ENCODE peak calls at places on chromosomes 5 and 9, in six cellular contexts. W, R, E, M, C and B are unnamed samples.

GRCh38 chr5:75050415-75050814 is 1.9 kb downstream of the GCNT4 start:
- DNase-seq in W (no peak), R (peak), E (peak), M (peak), C (peak), B (peak)

GRCh38 chr9:124358617-124359016 is 56.6 kb downstream of the PSMB7 start:
- DNase-seq in W (no peak), R (no peak), E (no peak), M (no peak), C (no peak), B (no peak)

GRCh38 chr5:171416160-171417049 is 3.0 kb upstream of the FGF18 start:
- DNase-seq in W (no peak), R (no peak), E (no peak), M (no peak), C (no peak), B (no peak)

GRCh38 chr9:84206801-84207200 is 133.8 kb downstream of the SLC28A3 start:
- DNase-seq in W (no peak), R (no peak), E (no peak), M (no peak), C (no peak), B (no peak)

GRCh38 chr5:11619339-11620028 is 284.8 kb downstream of the CTNND2 start:
- DNase-seq in W (peak), R (no peak), E (peak), M (peak), C (no peak), B (peak)

GRCh38 chr5:73780297-73781080 is 154.5 kb downstream of the ARHGEF28 start:
- DNase-seq in W (no peak), R (no peak), E (no peak), M (no peak), C (peak), B (no peak)

GRCh38 chr9:5920860-5921328 is 30.2 kb downstream of the MLANA start:
- DNase-seq in W (no peak), R (no peak), E (no peak), M (peak), C (peak), B (no peak)

GRCh38 chr9:113578877-113579269 is 115.3 kb downstream of the RGS3 start:
- DNase-seq in W (no peak), R (no peak), E (no peak), M (peak), C (peak), B (no peak)

GRCh38 chr9:76704601-76705204 is 59.5 kb upstream of the PCA3 start:
- DNase-seq in W (peak), R (no peak), E (peak), M (peak), C (peak), B (peak)

GRCh38 chr5:133913413-133914155 is 54.8 kb downstream of the C5orf15 start:
- DNase-seq in W (no peak), R (no peak), E (no peak), M (no peak), C (no peak), B (no peak)

GRCh38 chr9:104923289-104923688 is 4.7 kb downstream of the ABCA1 start:
- DNase-seq in W (no peak), R (no peak), E (no peak), M (peak), C (peak), B (no peak)

GRCh38 chr5:161846731-161847130 is 1.2 kb upstream of the GABRA1 start:
- DNase-seq in W (peak), R (peak), E (peak), M (no peak), C (no peak), B (peak)

GRCh38 chr5:39948867-39949468 is 524.2 kb upstream of the DAB2 start:
- DNase-seq in W (peak), R (peak), E (peak), M (peak), C (peak), B (peak)

GRCh38 chr5:73321757-73322452 is 126.7 kb downstream of the FOXD1 start:
- DNase-seq in W (no peak), R (no peak), E (no peak), M (peak), C (peak), B (no peak)

GRCh38 chr5:138275379-138275782 is 960 bp upstream of the GFRA3 start:
- DNase-seq in W (no peak), R (no peak), E (peak), M (no peak), C (peak), B (peak)

GRCh38 chr5:485113-485942 is 38.9 kb downstream of the SLC9A3 start:
- DNase-seq in W (no peak), R (no peak), E (no peak), M (no peak), C (no peak), B (no peak)

GRCh38 chr9:14271078-14271673 is 42.8 kb downstream of the NFIB start:
- DNase-seq in W (no peak), R (peak), E (peak), M (peak), C (peak), B (peak)

GRCh38 chr5:149450199-149450598 is 71.1 kb upstream of the IL17B start:
- DNase-seq in W (no peak), R (no peak), E (no peak), M (peak), C (peak), B (no peak)